ENCODE peak calls at places on chromosomes 6 and 20, in five cellular contexts. L, T, D, Z and R are unnamed samples.

GRCh38 chr6:129860901-129861665 is at the start of gene TMEM244:
- DNase-seq in L (no peak), T (no peak), D (peak), Z (no peak), R (no peak)

GRCh38 chr6:34671362-34671761 is 25.2 kb downstream of the ILRUN start:
- DNase-seq in L (no peak), T (no peak), D (peak), Z (no peak), R (no peak)

GRCh38 chr6:44176130-44176934 is 17.7 kb downstream of the CAPN11 start:
- DNase-seq in L (no peak), T (no peak), D (no peak), Z (no peak), R (no peak)

GRCh38 chr6:12064125-12064524 is 52.0 kb downstream of the HIVEP1 start:
- DNase-seq in L (no peak), T (no peak), D (peak), Z (no peak), R (no peak)

GRCh38 chr20:41405436-41405835 is 38.8 kb upstream of the EMILIN3 start:
- DNase-seq in L (peak), T (peak), D (no peak), Z (no peak), R (no peak)

GRCh38 chr6:95768539-95768938 is 191.2 kb downstream of the MANEA start:
- DNase-seq in L (no peak), T (no peak), D (no peak), Z (no peak), R (no peak)

GRCh38 chr6:137819740-137820139 is 47.3 kb upstream of the TNFAIP3 start:
- DNase-seq in L (no peak), T (no peak), D (no peak), Z (no peak), R (no peak)

GRCh38 chr6:43297644-43298564 is at the start of gene SLC22A7:
- DNase-seq in L (peak), T (peak), D (no peak), Z (no peak), R (no peak)

GRCh38 chr6:42313941-42314570 is 96.4 kb upstream of the MRPS10 start:
- DNase-seq in L (no peak), T (no peak), D (peak), Z (no peak), R (no peak)

GRCh38 chr6:157813191-157813590 is 9.9 kb upstream of the SNX9 start:
- DNase-seq in L (peak), T (no peak), D (peak), Z (peak), R (no peak)

GRCh38 chr6:53797304-53797703 is 2.5 kb downstream of the LRRC1 start:
- DNase-seq in L (no peak), T (no peak), D (no peak), Z (no peak), R (no peak)

GRCh38 chr6:15556711-15557110 is 106.1 kb downstream of the DTNBP1 start:
- DNase-seq in L (no peak), T (no peak), D (no peak), Z (no peak), R (no peak)

GRCh38 chr20:46243707-46244628 is 64.3 kb downstream of the CDH22 start:
- DNase-seq in L (no peak), T (no peak), D (no peak), Z (no peak), R (no peak)

GRCh38 chr6:15588966-15589634 is 73.7 kb downstream of the DTNBP1 start:
- DNase-seq in L (no peak), T (no peak), D (peak), Z (no peak), R (no peak)

GRCh38 chr6:88062376-88062775 is 14.7 kb downstream of the SPACA1 start:
- DNase-seq in L (no peak), T (no peak), D (no peak), Z (no peak), R (no peak)

GRCh38 chr6:16683524-16684194 is 77.6 kb downstream of the ATXN1 start:
- DNase-seq in L (no peak), T (peak), D (peak), Z (peak), R (peak)
- H3K27ac ChIP-seq in L (peak), T (peak), D (no peak), Z (peak), R (peak)

DNA sequence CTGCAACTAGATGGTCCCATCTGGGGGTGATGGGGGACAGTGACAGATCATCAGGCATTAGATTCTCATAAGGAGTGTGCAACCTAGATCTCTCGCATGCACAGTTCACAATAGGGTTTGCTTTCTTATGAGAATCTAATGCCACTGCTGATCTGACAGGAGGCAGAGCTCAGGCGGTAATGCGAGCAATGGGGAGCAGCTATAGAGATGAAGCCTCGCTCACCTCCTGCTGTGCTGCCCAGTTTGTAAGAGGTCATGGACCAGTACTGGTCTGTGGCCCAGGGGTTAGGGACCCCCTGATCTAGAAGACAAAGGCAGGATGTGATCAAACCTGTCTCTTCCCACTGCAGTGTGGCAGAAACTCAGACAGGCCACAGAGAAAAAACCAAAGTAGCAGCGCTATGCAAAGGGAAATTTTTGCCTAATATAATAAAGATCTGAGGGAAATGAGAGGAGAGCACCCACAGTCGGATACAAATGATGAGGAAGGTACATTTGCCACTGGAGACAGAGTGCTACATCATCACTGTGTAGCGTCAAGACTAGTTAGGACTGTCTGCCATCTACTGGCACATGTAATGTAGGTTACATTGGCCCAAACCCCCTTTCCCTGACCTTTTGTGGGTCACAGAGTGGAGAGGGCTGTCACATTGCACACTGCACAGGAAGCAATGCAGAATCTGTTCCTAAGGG is 4.1 kb upstream of the LY86 start:
- DNase-seq in L (no peak), T (no peak), D (no peak), Z (no peak), R (no peak)
- TF ChIP-seq CTCF in L (no peak), T (no peak), D (no peak), Z (no peak), R (no peak)

GRCh38 chr6:68572525-68572924 is 62.6 kb upstream of the ADGRB3 start:
- DNase-seq in L (no peak), T (no peak), D (peak), Z (no peak), R (no peak)
- H3K4me3 ChIP-seq in L (no peak), T (no peak), D (no peak), Z (no peak), R (no peak)

DNA sequence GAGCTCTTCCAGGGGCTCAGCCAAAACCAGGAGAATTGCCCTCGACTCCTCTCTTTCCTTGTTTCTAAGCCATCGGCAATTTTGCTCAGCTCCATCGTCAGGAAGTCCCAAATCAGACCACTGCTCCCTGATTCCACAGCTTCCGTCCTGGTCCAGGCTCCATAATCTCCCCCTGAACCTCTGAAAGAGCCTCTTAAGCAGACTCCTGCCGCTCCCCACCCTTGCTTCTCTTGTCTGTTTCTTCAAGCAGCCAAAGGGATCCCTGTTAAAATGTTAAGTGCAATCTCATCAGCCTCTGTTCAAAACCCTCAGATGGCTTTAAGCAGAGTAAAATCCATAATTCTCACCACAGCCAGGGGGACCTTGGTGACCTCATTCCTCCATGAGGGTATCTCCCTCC is 244.7 kb upstream of the SPTLC3 start:
- DNase-seq in L (no peak), T (no peak), D (no peak), Z (no peak), R (no peak)
- H3K27ac ChIP-seq in L (no peak), T (no peak), D (no peak), Z (no peak), R (no peak)

DNA sequence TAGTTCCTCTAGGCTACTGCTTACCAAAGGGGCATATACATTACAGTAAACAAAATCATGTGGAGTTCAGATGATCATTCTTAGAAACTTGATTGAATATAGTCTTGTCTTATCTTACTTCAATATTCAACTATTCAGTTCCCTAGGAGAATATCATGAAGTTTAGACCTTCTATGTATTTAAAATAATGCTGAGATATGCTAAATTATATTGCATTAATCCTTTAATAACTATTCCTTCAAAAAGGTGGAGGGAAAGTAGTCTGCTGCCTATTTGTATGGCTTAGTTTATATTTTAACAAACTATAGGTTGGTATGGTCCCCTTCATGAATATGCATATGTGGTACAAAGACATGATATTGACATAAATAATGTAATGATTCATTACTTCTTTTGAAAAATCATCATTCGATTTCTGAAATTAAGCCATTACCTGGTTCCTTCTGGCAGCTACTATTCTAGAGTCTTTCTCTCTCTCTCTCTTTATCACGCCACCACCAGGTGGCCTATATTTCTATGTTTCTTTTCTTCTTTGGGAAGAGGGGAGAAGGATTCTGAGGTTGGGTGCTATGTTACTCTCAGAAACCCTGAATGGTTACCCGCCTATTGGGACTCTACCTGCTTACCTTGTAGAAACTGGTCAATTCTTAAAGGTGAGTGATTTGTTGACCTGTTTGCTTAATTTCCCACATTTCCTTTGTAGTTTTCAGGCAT is 855.8 kb downstream of the HACE1 start:
- DNase-seq in L (no peak), T (no peak), D (no peak), Z (no peak), R (no peak)
- TF ChIP-seq CTCF in L (no peak), T (no peak), D (no peak), Z (no peak), R (no peak)

GRCh38 chr6:71419954-71420692 is 131.5 kb downstream of the OGFRL1 start:
- DNase-seq in L (peak), T (peak), D (peak), Z (peak), R (peak)

GRCh38 chr6:71419217-71419953 is 130.8 kb downstream of the OGFRL1 start:
- DNase-seq in L (peak), T (no peak), D (no peak), Z (no peak), R (no peak)

GRCh38 chr6:71420693-71421328 is 132.2 kb downstream of the OGFRL1 start:
- DNase-seq in L (peak), T (peak), D (peak), Z (peak), R (peak)

GRCh38 chr6:71421611-71422010 is 133.0 kb downstream of the OGFRL1 start:
- DNase-seq in L (no peak), T (no peak), D (no peak), Z (no peak), R (no peak)
- H3K4me3 ChIP-seq in L (peak), T (peak), D (no peak), Z (no peak), R (no peak)

DNA sequence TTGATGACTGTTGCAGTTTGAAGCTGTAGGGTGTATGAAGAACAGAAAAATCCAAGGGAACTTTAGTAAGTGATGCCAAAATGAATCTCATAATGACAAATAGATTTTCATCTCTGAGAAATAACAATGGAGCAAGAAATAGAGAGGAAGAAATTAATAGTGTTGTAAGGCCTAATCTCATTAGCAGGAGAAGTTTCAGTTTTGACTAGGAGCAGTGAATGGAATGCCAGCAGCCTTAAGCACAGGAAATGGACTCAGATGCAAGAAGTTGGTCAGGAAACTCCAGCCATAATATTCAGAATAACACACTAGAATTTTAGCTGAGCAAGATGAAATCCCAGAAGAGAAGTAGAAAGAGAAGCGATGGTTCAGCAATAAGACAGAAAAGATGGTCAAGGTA is 23.9 kb downstream of the ATXN1 start:
- DNase-seq in L (no peak), T (no peak), D (peak), Z (no peak), R (no peak)
- H3K27ac ChIP-seq in L (peak), T (peak), D (no peak), Z (peak), R (peak)

DNA sequence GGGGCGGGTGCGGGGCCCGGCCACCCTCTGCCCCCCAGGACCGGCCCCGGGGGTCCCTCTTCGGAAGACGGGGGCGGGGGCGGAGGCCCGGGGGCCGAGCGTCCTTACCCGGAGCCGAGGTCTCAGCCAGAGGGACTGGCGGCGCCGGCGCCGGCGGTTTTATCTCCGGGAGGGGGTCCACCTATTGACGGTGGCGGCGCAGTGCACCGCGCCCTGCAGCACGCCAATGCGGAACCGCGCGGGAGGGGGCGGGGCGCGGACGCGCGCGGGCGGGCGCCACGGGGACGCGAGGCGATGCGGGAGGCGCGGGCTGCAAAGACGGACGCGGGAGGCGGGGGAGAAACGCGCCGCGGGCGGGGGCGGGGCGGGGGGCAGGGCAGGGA is at the start of gene EEF1A2:
- DNase-seq in L (peak), T (peak), D (no peak), Z (no peak), R (no peak)
- TF ChIP-seq CTCF in L (peak), T (peak), D (no peak), Z (no peak), R (no peak)